ENCODE peak calls at places on chromosomes 2 and 18, in ten cellular contexts. One of them, this sample, is unnamed.

GRCh38 chr18:55509631-55510372 is 78.2 kb downstream of the TCF4 start:
- DNase-seq in naive thymus-derived CD8-positive, alpha-beta T cell: no peak
- DNase-seq in HL-60: no peak
- DNase-seq in NCI-H1694: no peak
- DNase-seq in Calu3: no peak
- DNase-seq in type B pancreatic cell: no peak
- DNase-seq in effector CD4-positive, alpha-beta T cell: no peak
- DNase-seq in amniotic epithelial cell: peak
- DNase-seq in ELF-1: no peak
- DNase-seq in cerebellar cortex: no peak
- DNase-seq in this sample: peak

GRCh38 chr2:200615247-200615646 is 29.4 kb downstream of the AOX1 start:
- DNase-seq in naive thymus-derived CD8-positive, alpha-beta T cell: no peak
- DNase-seq in HL-60: peak
- DNase-seq in NCI-H1694: no peak
- DNase-seq in Calu3: peak
- DNase-seq in type B pancreatic cell: no peak
- DNase-seq in effector CD4-positive, alpha-beta T cell: no peak
- DNase-seq in amniotic epithelial cell: peak
- DNase-seq in ELF-1: no peak
- DNase-seq in cerebellar cortex: no peak
- DNase-seq in this sample: no peak

GRCh38 chr2:101474752-101475384 is at the start of gene RFX8:
- DNase-seq in naive thymus-derived CD8-positive, alpha-beta T cell: peak
- DNase-seq in HL-60: peak
- DNase-seq in NCI-H1694: no peak
- DNase-seq in Calu3: no peak
- DNase-seq in type B pancreatic cell: no peak
- DNase-seq in effector CD4-positive, alpha-beta T cell: peak
- DNase-seq in amniotic epithelial cell: peak
- DNase-seq in ELF-1: no peak
- DNase-seq in cerebellar cortex: no peak
- DNase-seq in this sample: peak

GRCh38 chr18:8468911-8469310 is 140.3 kb upstream of the RAB12 start:
- DNase-seq in naive thymus-derived CD8-positive, alpha-beta T cell: no peak
- DNase-seq in HL-60: no peak
- DNase-seq in NCI-H1694: peak
- DNase-seq in Calu3: no peak
- DNase-seq in type B pancreatic cell: no peak
- DNase-seq in effector CD4-positive, alpha-beta T cell: no peak
- DNase-seq in amniotic epithelial cell: no peak
- DNase-seq in ELF-1: no peak
- DNase-seq in cerebellar cortex: peak
- DNase-seq in this sample: no peak

GRCh38 chr2:233430091-233430490 is 75.8 kb downstream of the DGKD start:
- DNase-seq in naive thymus-derived CD8-positive, alpha-beta T cell: no peak
- DNase-seq in HL-60: no peak
- DNase-seq in NCI-H1694: no peak
- DNase-seq in Calu3: no peak
- DNase-seq in type B pancreatic cell: no peak
- DNase-seq in effector CD4-positive, alpha-beta T cell: no peak
- DNase-seq in amniotic epithelial cell: peak
- DNase-seq in ELF-1: no peak
- DNase-seq in cerebellar cortex: no peak
- DNase-seq in this sample: no peak

GRCh38 chr2:231646471-231646870 is 53.8 kb downstream of the TEX44 start:
- DNase-seq in naive thymus-derived CD8-positive, alpha-beta T cell: no peak
- DNase-seq in HL-60: no peak
- DNase-seq in NCI-H1694: no peak
- DNase-seq in Calu3: no peak
- DNase-seq in type B pancreatic cell: no peak
- DNase-seq in effector CD4-positive, alpha-beta T cell: no peak
- DNase-seq in amniotic epithelial cell: peak
- DNase-seq in ELF-1: peak
- DNase-seq in cerebellar cortex: no peak
- DNase-seq in this sample: peak

GRCh38 chr2:38560092-38560491 is 42.6 kb downstream of the HNRNPLL start:
- DNase-seq in naive thymus-derived CD8-positive, alpha-beta T cell: no peak
- DNase-seq in HL-60: no peak
- DNase-seq in NCI-H1694: no peak
- DNase-seq in Calu3: no peak
- DNase-seq in type B pancreatic cell: no peak
- DNase-seq in effector CD4-positive, alpha-beta T cell: no peak
- DNase-seq in amniotic epithelial cell: no peak
- DNase-seq in ELF-1: no peak
- DNase-seq in cerebellar cortex: no peak
- DNase-seq in this sample: no peak

GRCh38 chr18:58067611-58068010 is 23.6 kb downstream of the NEDD4L start:
- DNase-seq in naive thymus-derived CD8-positive, alpha-beta T cell: no peak
- DNase-seq in HL-60: no peak
- DNase-seq in NCI-H1694: no peak
- DNase-seq in Calu3: no peak
- DNase-seq in type B pancreatic cell: no peak
- DNase-seq in effector CD4-positive, alpha-beta T cell: no peak
- DNase-seq in amniotic epithelial cell: no peak
- DNase-seq in ELF-1: no peak
- DNase-seq in cerebellar cortex: no peak
- DNase-seq in this sample: no peak

GRCh38 chr2:46706264-46706983 is 209.2 kb downstream of the MCFD2 start:
- DNase-seq in naive thymus-derived CD8-positive, alpha-beta T cell: no peak
- DNase-seq in HL-60: no peak
- DNase-seq in NCI-H1694: no peak
- DNase-seq in Calu3: no peak
- DNase-seq in type B pancreatic cell: no peak
- DNase-seq in effector CD4-positive, alpha-beta T cell: no peak
- DNase-seq in amniotic epithelial cell: peak
- DNase-seq in ELF-1: no peak
- DNase-seq in cerebellar cortex: no peak
- DNase-seq in this sample: peak

GRCh38 chr2:37527362-37527761 is 144.1 kb downstream of the CDC42EP3 start:
- DNase-seq in naive thymus-derived CD8-positive, alpha-beta T cell: no peak
- DNase-seq in HL-60: no peak
- DNase-seq in NCI-H1694: no peak
- DNase-seq in Calu3: no peak
- DNase-seq in type B pancreatic cell: no peak
- DNase-seq in effector CD4-positive, alpha-beta T cell: no peak
- DNase-seq in amniotic epithelial cell: no peak
- DNase-seq in ELF-1: no peak
- DNase-seq in cerebellar cortex: no peak
- DNase-seq in this sample: no peak

GRCh38 chr2:159933727-159934049 is 128.7 kb downstream of the PLA2R1 start:
- DNase-seq in naive thymus-derived CD8-positive, alpha-beta T cell: no peak
- DNase-seq in HL-60: peak
- DNase-seq in NCI-H1694: no peak
- DNase-seq in Calu3: no peak
- DNase-seq in type B pancreatic cell: no peak
- DNase-seq in effector CD4-positive, alpha-beta T cell: no peak
- DNase-seq in amniotic epithelial cell: no peak
- DNase-seq in ELF-1: no peak
- DNase-seq in cerebellar cortex: no peak
- DNase-seq in this sample: no peak

GRCh38 chr18:1392046-1392445 is 487.4 kb downstream of the ADCYAP1 start:
- DNase-seq in naive thymus-derived CD8-positive, alpha-beta T cell: no peak
- DNase-seq in HL-60: no peak
- DNase-seq in NCI-H1694: no peak
- DNase-seq in Calu3: no peak
- DNase-seq in type B pancreatic cell: no peak
- DNase-seq in effector CD4-positive, alpha-beta T cell: no peak
- DNase-seq in amniotic epithelial cell: no peak
- DNase-seq in ELF-1: no peak
- DNase-seq in cerebellar cortex: no peak
- DNase-seq in this sample: peak

GRCh38 chr18:63137999-63138448 is 181.5 kb downstream of the BCL2 start:
- DNase-seq in naive thymus-derived CD8-positive, alpha-beta T cell: peak
- DNase-seq in HL-60: peak
- DNase-seq in NCI-H1694: no peak
- DNase-seq in Calu3: no peak
- DNase-seq in type B pancreatic cell: no peak
- DNase-seq in effector CD4-positive, alpha-beta T cell: peak
- DNase-seq in amniotic epithelial cell: no peak
- DNase-seq in ELF-1: no peak
- DNase-seq in cerebellar cortex: no peak
- DNase-seq in this sample: peak

GRCh38 chr2:66433945-66434678 is 813 bp upstream of the MEIS1 start:
- DNase-seq in naive thymus-derived CD8-positive, alpha-beta T cell: no peak
- DNase-seq in HL-60: no peak
- DNase-seq in NCI-H1694: peak
- DNase-seq in Calu3: peak
- DNase-seq in type B pancreatic cell: peak
- DNase-seq in effector CD4-positive, alpha-beta T cell: no peak
- DNase-seq in amniotic epithelial cell: peak
- DNase-seq in ELF-1: peak
- DNase-seq in cerebellar cortex: peak
- DNase-seq in this sample: peak

GRCh38 chr2:235551965-235552364 is 58.1 kb downstream of the AGAP1 start:
- DNase-seq in naive thymus-derived CD8-positive, alpha-beta T cell: no peak
- DNase-seq in HL-60: peak
- DNase-seq in NCI-H1694: peak
- DNase-seq in Calu3: peak
- DNase-seq in type B pancreatic cell: no peak
- DNase-seq in effector CD4-positive, alpha-beta T cell: no peak
- DNase-seq in amniotic epithelial cell: peak
- DNase-seq in ELF-1: peak
- DNase-seq in cerebellar cortex: peak
- DNase-seq in this sample: peak

GRCh38 chr18:70398076-70398475 is 109.2 kb downstream of the SOCS6 start:
- DNase-seq in naive thymus-derived CD8-positive, alpha-beta T cell: no peak
- DNase-seq in HL-60: no peak
- DNase-seq in NCI-H1694: no peak
- DNase-seq in Calu3: no peak
- DNase-seq in type B pancreatic cell: no peak
- DNase-seq in effector CD4-positive, alpha-beta T cell: no peak
- DNase-seq in amniotic epithelial cell: no peak
- DNase-seq in ELF-1: no peak
- DNase-seq in cerebellar cortex: no peak
- DNase-seq in this sample: no peak

GRCh38 chr2:151851761-151852160 is 23.5 kb upstream of the ARL5A start:
- DNase-seq in naive thymus-derived CD8-positive, alpha-beta T cell: no peak
- DNase-seq in HL-60: no peak
- DNase-seq in NCI-H1694: no peak
- DNase-seq in Calu3: no peak
- DNase-seq in type B pancreatic cell: no peak
- DNase-seq in effector CD4-positive, alpha-beta T cell: no peak
- DNase-seq in amniotic epithelial cell: peak
- DNase-seq in ELF-1: no peak
- DNase-seq in cerebellar cortex: no peak
- DNase-seq in this sample: no peak

GRCh38 chr18:57214976-57215375 is 68.1 kb downstream of the BOD1L2 start:
- DNase-seq in naive thymus-derived CD8-positive, alpha-beta T cell: no peak
- DNase-seq in HL-60: no peak
- DNase-seq in NCI-H1694: no peak
- DNase-seq in Calu3: no peak
- DNase-seq in type B pancreatic cell: no peak
- DNase-seq in effector CD4-positive, alpha-beta T cell: no peak
- DNase-seq in amniotic epithelial cell: no peak
- DNase-seq in ELF-1: no peak
- DNase-seq in cerebellar cortex: no peak
- DNase-seq in this sample: no peak

GRCh38 chr18:23884712-23885375 is 129.7 kb upstream of the TTC39C start:
- DNase-seq in naive thymus-derived CD8-positive, alpha-beta T cell: no peak
- DNase-seq in HL-60: no peak
- DNase-seq in NCI-H1694: no peak
- DNase-seq in Calu3: peak
- DNase-seq in type B pancreatic cell: no peak
- DNase-seq in effector CD4-positive, alpha-beta T cell: no peak
- DNase-seq in amniotic epithelial cell: no peak
- DNase-seq in ELF-1: no peak
- DNase-seq in cerebellar cortex: no peak
- DNase-seq in this sample: no peak

GRCh38 chr2:220279840-220280239 is 652.4 kb downstream of the SLC4A3 start:
- DNase-seq in naive thymus-derived CD8-positive, alpha-beta T cell: no peak
- DNase-seq in HL-60: no peak
- DNase-seq in NCI-H1694: no peak
- DNase-seq in Calu3: no peak
- DNase-seq in type B pancreatic cell: no peak
- DNase-seq in effector CD4-positive, alpha-beta T cell: no peak
- DNase-seq in amniotic epithelial cell: peak
- DNase-seq in ELF-1: no peak
- DNase-seq in cerebellar cortex: no peak
- DNase-seq in this sample: no peak

GRCh38 chr2:111534816-111535803 is 348.9 kb downstream of the ANAPC1 start:
- DNase-seq in naive thymus-derived CD8-positive, alpha-beta T cell: no peak
- DNase-seq in HL-60: no peak
- DNase-seq in NCI-H1694: no peak
- DNase-seq in Calu3: peak
- DNase-seq in type B pancreatic cell: no peak
- DNase-seq in effector CD4-positive, alpha-beta T cell: no peak
- DNase-seq in amniotic epithelial cell: peak
- DNase-seq in ELF-1: peak
- DNase-seq in cerebellar cortex: no peak
- DNase-seq in this sample: no peak

GRCh38 chr2:134411828-134412638 is 158.2 kb downstream of the MGAT5 start:
- DNase-seq in naive thymus-derived CD8-positive, alpha-beta T cell: peak
- DNase-seq in HL-60: peak
- DNase-seq in NCI-H1694: peak
- DNase-seq in Calu3: peak
- DNase-seq in type B pancreatic cell: no peak
- DNase-seq in effector CD4-positive, alpha-beta T cell: peak
- DNase-seq in amniotic epithelial cell: peak
- DNase-seq in ELF-1: peak
- DNase-seq in cerebellar cortex: peak
- DNase-seq in this sample: peak

GRCh38 chr18:48165104-48165866 is 234.8 kb upstream of the SMAD2 start:
- DNase-seq in naive thymus-derived CD8-positive, alpha-beta T cell: no peak
- DNase-seq in HL-60: peak
- DNase-seq in NCI-H1694: no peak
- DNase-seq in Calu3: no peak
- DNase-seq in type B pancreatic cell: no peak
- DNase-seq in effector CD4-positive, alpha-beta T cell: no peak
- DNase-seq in amniotic epithelial cell: peak
- DNase-seq in ELF-1: no peak
- DNase-seq in cerebellar cortex: no peak
- DNase-seq in this sample: no peak

GRCh38 chr2:168758970-168759820 is 43.2 kb upstream of the NOSTRIN start:
- DNase-seq in naive thymus-derived CD8-positive, alpha-beta T cell: peak
- DNase-seq in HL-60: peak
- DNase-seq in NCI-H1694: peak
- DNase-seq in Calu3: peak
- DNase-seq in type B pancreatic cell: no peak
- DNase-seq in effector CD4-positive, alpha-beta T cell: no peak
- DNase-seq in amniotic epithelial cell: peak
- DNase-seq in ELF-1: peak
- DNase-seq in cerebellar cortex: peak
- DNase-seq in this sample: peak

GRCh38 chr18:44156816-44157215 is 523.9 kb upstream of the SETBP1 start:
- DNase-seq in naive thymus-derived CD8-positive, alpha-beta T cell: no peak
- DNase-seq in HL-60: no peak
- DNase-seq in NCI-H1694: no peak
- DNase-seq in Calu3: no peak
- DNase-seq in type B pancreatic cell: no peak
- DNase-seq in effector CD4-positive, alpha-beta T cell: no peak
- DNase-seq in amniotic epithelial cell: no peak
- DNase-seq in ELF-1: no peak
- DNase-seq in cerebellar cortex: no peak
- DNase-seq in this sample: no peak

GRCh38 chr18:79598046-79598884 is 81.3 kb upstream of the CTDP1 start:
- DNase-seq in naive thymus-derived CD8-positive, alpha-beta T cell: no peak
- DNase-seq in HL-60: no peak
- DNase-seq in NCI-H1694: no peak
- DNase-seq in Calu3: no peak
- DNase-seq in type B pancreatic cell: no peak
- DNase-seq in effector CD4-positive, alpha-beta T cell: no peak
- DNase-seq in amniotic epithelial cell: no peak
- DNase-seq in ELF-1: no peak
- DNase-seq in cerebellar cortex: no peak
- DNase-seq in this sample: no peak

GRCh38 chr2:25938345-25938744 is 44.0 kb downstream of the KIF3C start:
- DNase-seq in naive thymus-derived CD8-positive, alpha-beta T cell: no peak
- DNase-seq in HL-60: no peak
- DNase-seq in NCI-H1694: no peak
- DNase-seq in Calu3: no peak
- DNase-seq in type B pancreatic cell: no peak
- DNase-seq in effector CD4-positive, alpha-beta T cell: no peak
- DNase-seq in amniotic epithelial cell: no peak
- DNase-seq in ELF-1: no peak
- DNase-seq in cerebellar cortex: peak
- DNase-seq in this sample: no peak

GRCh38 chr2:174340400-174341300 is 5.9 kb downstream of the SP9 start:
- DNase-seq in naive thymus-derived CD8-positive, alpha-beta T cell: peak
- DNase-seq in HL-60: no peak
- DNase-seq in NCI-H1694: no peak
- DNase-seq in Calu3: no peak
- DNase-seq in type B pancreatic cell: no peak
- DNase-seq in effector CD4-positive, alpha-beta T cell: no peak
- DNase-seq in amniotic epithelial cell: no peak
- DNase-seq in ELF-1: peak
- DNase-seq in cerebellar cortex: no peak
- DNase-seq in this sample: peak

This sample was measured in mesendoderm.